ENCODE peak calls at places on chromosome 15, in four cellular contexts. One of them, this sample, is unnamed.

GRCh38 chr15:71329041-71329440 is 213.8 kb downstream of the THSD4 start:
- DNase-seq in HFF-Myc: no peak
- DNase-seq in epithelial cell of esophagus: no peak
- DNase-seq in cardiac fibroblast: no peak
- DNase-seq in this sample: no peak

GRCh38 chr15:39230917-39231285 is 350.0 kb upstream of the THBS1 start:
- DNase-seq in HFF-Myc: no peak
- DNase-seq in epithelial cell of esophagus: no peak
- DNase-seq in cardiac fibroblast: no peak
- DNase-seq in this sample: no peak

GRCh38 chr15:101498731-101499480 is 9.4 kb upstream of the PCSK6 start:
- DNase-seq in HFF-Myc: no peak
- DNase-seq in epithelial cell of esophagus: peak; percentile 40
- DNase-seq in cardiac fibroblast: no peak
- DNase-seq in this sample: no peak

GRCh38 chr15:30065025-30065801 is 17.5 kb upstream of the GOLGA8J start:
- DNase-seq in cardiac fibroblast: peak; percentile 83
- DNase-seq in HFF-Myc: peak; percentile 50
- DNase-seq in epithelial cell of esophagus: peak; percentile 48
- DNase-seq in this sample: peak; percentile 84

GRCh38 chr15:35243758-35244157 is 158.7 kb upstream of the NANOGP8 start:
- DNase-seq in cardiac fibroblast: peak; percentile 33
- DNase-seq in epithelial cell of esophagus: peak; percentile 2
- DNase-seq in HFF-Myc: no peak
- DNase-seq in this sample: no peak

GRCh38 chr15:99503411-99503810 is 62.4 kb upstream of the MEF2A start:
- DNase-seq in HFF-Myc: no peak
- DNase-seq in cardiac fibroblast: no peak
- DNase-seq in epithelial cell of esophagus: no peak
- DNase-seq in this sample: no peak

GRCh38 chr15:28129261-28129848 is 30.2 kb upstream of the OCA2 start:
- DNase-seq in cardiac fibroblast: no peak
- DNase-seq in epithelial cell of esophagus: no peak
- DNase-seq in HFF-Myc: no peak
- DNase-seq in this sample: no peak

GRCh38 chr15:101489633-101490407 is at the start of gene PCSK6:
- DNase-seq in cardiac fibroblast: no peak
- DNase-seq in HFF-Myc: no peak
- DNase-seq in epithelial cell of esophagus: peak; percentile 49
- DNase-seq in this sample: no peak

GRCh38 chr15:34734303-34734702 is 20.5 kb downstream of the GJD2 start:
- DNase-seq in epithelial cell of esophagus: no peak
- DNase-seq in cardiac fibroblast: no peak
- DNase-seq in HFF-Myc: no peak
- DNase-seq in this sample: no peak

GRCh38 chr15:40263036-40263754 is 19.7 kb downstream of the ANKRD63 start:
- DNase-seq in epithelial cell of esophagus: no peak
- DNase-seq in cardiac fibroblast: peak; percentile 64
- DNase-seq in HFF-Myc: peak; percentile 29
- DNase-seq in this sample: no peak

GRCh38 chr15:51121118-51121517 is 26.4 kb upstream of the TNFAIP8L3 start:
- DNase-seq in HFF-Myc: peak; percentile 75
- DNase-seq in cardiac fibroblast: peak; percentile 99
- DNase-seq in epithelial cell of esophagus: peak; percentile 93
- DNase-seq in this sample: peak; percentile 49

GRCh38 chr15:85582719-85583089 is 202.3 kb downstream of the AKAP13 start:
- DNase-seq in cardiac fibroblast: peak; percentile 71
- DNase-seq in epithelial cell of esophagus: no peak
- DNase-seq in HFF-Myc: no peak
- DNase-seq in this sample: no peak

GRCh38 chr15:77118787-77119410 is 48.0 kb upstream of the TSPAN3 start:
- DNase-seq in epithelial cell of esophagus: peak; percentile 70
- DNase-seq in cardiac fibroblast: peak; percentile 86
- DNase-seq in HFF-Myc: peak; percentile 63
- DNase-seq in this sample: no peak

GRCh38 chr15:71807125-71807629 is 3.2 kb upstream of the NR2E3 start:
- DNase-seq in epithelial cell of esophagus: no peak
- DNase-seq in HFF-Myc: no peak
- DNase-seq in cardiac fibroblast: no peak
- DNase-seq in this sample: no peak

GRCh38 chr15:42152196-42152920 is 4.1 kb downstream of the PLA2G4F start:
- DNase-seq in epithelial cell of esophagus: peak; percentile 67
- DNase-seq in HFF-Myc: no peak
- DNase-seq in cardiac fibroblast: no peak
- DNase-seq in this sample: no peak

GRCh38 chr15:85837011-85837433 is 42.3 kb upstream of the KLHL25 start:
- DNase-seq in cardiac fibroblast: peak; percentile 5
- DNase-seq in HFF-Myc: no peak
- DNase-seq in epithelial cell of esophagus: peak; percentile 65
- DNase-seq in this sample: no peak

GRCh38 chr15:41930221-41930866 is 36.5 kb upstream of the SPTBN5 start:
- DNase-seq in epithelial cell of esophagus: peak; percentile 66
- DNase-seq in HFF-Myc: peak; percentile 85
- DNase-seq in cardiac fibroblast: peak; percentile 95
- DNase-seq in this sample: peak; percentile 78

GRCh38 chr15:54556231-54556630 is 578.0 kb downstream of the UNC13C start:
- DNase-seq in cardiac fibroblast: no peak
- DNase-seq in HFF-Myc: no peak
- DNase-seq in epithelial cell of esophagus: no peak
- DNase-seq in this sample: no peak

GRCh38 chr15:65303687-65304392 is 637 bp upstream of the RNU5B-1 start:
- DNase-seq in HFF-Myc: no peak
- DNase-seq in cardiac fibroblast: peak; percentile 67
- DNase-seq in epithelial cell of esophagus: peak; percentile 79
- DNase-seq in this sample: no peak

GRCh38 chr15:92864127-92864814 is 35.9 kb upstream of the CHD2 start:
- DNase-seq in cardiac fibroblast: no peak
- DNase-seq in HFF-Myc: no peak
- DNase-seq in epithelial cell of esophagus: no peak
- DNase-seq in this sample: no peak

GRCh38 chr15:43239732-43240491 is 19.1 kb upstream of the EPB42 start:
- DNase-seq in epithelial cell of esophagus: no peak
- DNase-seq in cardiac fibroblast: peak; percentile 29
- DNase-seq in HFF-Myc: no peak
- DNase-seq in this sample: no peak

GRCh38 chr15:82158811-82159210 is 103.7 kb downstream of the EFL1 start:
- DNase-seq in HFF-Myc: no peak
- DNase-seq in cardiac fibroblast: no peak
- DNase-seq in epithelial cell of esophagus: no peak
- DNase-seq in this sample: no peak

GRCh38 chr15:43550527-43551363 is 33.3 kb downstream of the MAP1A start:
- DNase-seq in HFF-Myc: no peak
- DNase-seq in cardiac fibroblast: peak; percentile 64
- DNase-seq in epithelial cell of esophagus: no peak
- DNase-seq in this sample: peak; percentile 24

GRCh38 chr15:94620632-94621031 is 389.3 kb downstream of the MCTP2 start:
- DNase-seq in HFF-Myc: no peak
- DNase-seq in cardiac fibroblast: no peak
- DNase-seq in epithelial cell of esophagus: peak; percentile 30
- DNase-seq in this sample: no peak

GRCh38 chr15:68542771-68543544 is 35.8 kb upstream of the CORO2B start:
- DNase-seq in HFF-Myc: no peak
- DNase-seq in cardiac fibroblast: peak; percentile 91
- DNase-seq in epithelial cell of esophagus: peak; percentile 28
- DNase-seq in this sample: peak; percentile 86

GRCh38 chr15:69963375-69963774 is 134.3 kb downstream of the TLE3 start:
- DNase-seq in epithelial cell of esophagus: no peak
- DNase-seq in HFF-Myc: no peak
- DNase-seq in cardiac fibroblast: no peak
- DNase-seq in this sample: no peak

GRCh38 chr15:40843183-40843884 is 514 bp upstream of the SPINT1 start:
- DNase-seq in cardiac fibroblast: no peak
- DNase-seq in epithelial cell of esophagus: no peak
- DNase-seq in HFF-Myc: no peak
- DNase-seq in this sample: no peak

GRCh38 chr15:59590027-59590426 is 21.6 kb upstream of the GCNT3 start:
- DNase-seq in cardiac fibroblast: no peak
- DNase-seq in HFF-Myc: no peak
- DNase-seq in epithelial cell of esophagus: no peak
- DNase-seq in this sample: no peak

GRCh38 chr15:48334260-48334659 is 3.0 kb downstream of the DUT start:
- DNase-seq in cardiac fibroblast: no peak
- DNase-seq in HFF-Myc: no peak
- DNase-seq in epithelial cell of esophagus: peak; percentile 13
- DNase-seq in this sample: no peak

GRCh38 chr15:57259511-57260143 is 116.7 kb upstream of the CGNL1 start:
- DNase-seq in epithelial cell of esophagus: no peak
- DNase-seq in cardiac fibroblast: no peak
- DNase-seq in HFF-Myc: no peak
- DNase-seq in this sample: no peak

GRCh38 chr15:35195649-35196048 is 110.6 kb upstream of the NANOGP8 start:
- DNase-seq in cardiac fibroblast: no peak
- DNase-seq in HFF-Myc: no peak
- DNase-seq in epithelial cell of esophagus: no peak
- DNase-seq in this sample: no peak

GRCh38 chr15:48494646-48495045 is 150.9 kb downstream of the FBN1 start:
- DNase-seq in HFF-Myc: no peak
- DNase-seq in epithelial cell of esophagus: no peak
- DNase-seq in cardiac fibroblast: peak; percentile 49
- DNase-seq in this sample: no peak

GRCh38 chr15:69508659-69509058 is 56.0 kb downstream of the RPLP1 start:
- DNase-seq in epithelial cell of esophagus: no peak
- DNase-seq in HFF-Myc: no peak
- DNase-seq in cardiac fibroblast: no peak
- DNase-seq in this sample: no peak

DNA sequence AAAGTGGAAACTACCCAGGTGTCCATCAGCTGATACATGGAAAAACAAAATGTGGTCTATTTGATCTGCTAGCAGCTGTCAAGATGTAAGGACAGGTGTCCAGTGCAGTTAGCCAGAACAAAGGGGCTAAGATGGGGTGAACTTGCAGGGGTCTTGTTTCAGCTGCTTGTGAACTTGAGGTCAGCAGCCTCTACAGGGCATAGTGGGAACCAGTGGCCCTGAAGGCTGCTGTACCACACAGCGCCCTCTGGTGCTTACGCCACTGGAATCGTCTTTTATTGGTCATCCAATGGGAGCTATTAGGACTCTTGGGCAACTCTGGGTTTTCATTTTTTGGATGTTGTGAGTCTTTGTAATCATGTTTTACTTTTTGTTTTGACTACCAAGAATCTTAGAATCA is 62.2 kb upstream of the CTSH start:
- DNase-seq in epithelial cell of esophagus: peak; percentile 47
- DNase-seq in HFF-Myc: no peak
- DNase-seq in cardiac fibroblast: peak; percentile 55
- DNase-seq in this sample: no peak
- TF ChIP-seq CTCF in epithelial cell of esophagus: peak; percentile 57
- TF ChIP-seq CTCF in HFF-Myc: peak; percentile 59
- TF ChIP-seq CTCF in cardiac fibroblast: peak; percentile 41
- TF ChIP-seq CTCF in this sample: peak; percentile 37

DNA sequence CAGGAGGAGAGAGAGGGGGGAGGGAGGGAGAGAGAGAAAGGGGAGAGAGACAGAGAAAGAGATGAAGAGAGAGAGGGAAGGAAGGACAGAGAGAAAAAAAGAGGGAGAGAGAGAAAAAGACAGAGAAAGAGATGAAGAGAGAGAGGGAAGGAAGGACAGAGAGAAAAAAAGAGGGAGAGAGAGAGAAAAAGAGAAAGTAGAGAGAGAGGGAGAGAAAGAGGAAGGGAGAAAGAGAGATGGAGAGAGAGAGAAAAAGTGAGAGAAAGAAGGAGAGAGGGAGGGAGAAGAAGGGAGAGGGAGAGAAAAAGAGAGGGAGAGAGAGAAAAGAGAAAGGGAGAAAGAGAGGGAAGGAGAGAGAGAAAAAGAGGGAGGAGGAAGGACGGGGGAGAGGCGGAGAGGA is 204.2 kb downstream of the SV2B start:
- DNase-seq in cardiac fibroblast: no peak
- DNase-seq in HFF-Myc: no peak
- DNase-seq in epithelial cell of esophagus: no peak
- DNase-seq in this sample: no peak
- TF ChIP-seq CTCF in cardiac fibroblast: no peak
- TF ChIP-seq CTCF in HFF-Myc: no peak
- TF ChIP-seq CTCF in epithelial cell of esophagus: no peak
- TF ChIP-seq CTCF in this sample: no peak

GRCh38 chr15:36558921-36559320 is 20.5 kb upstream of the CDIN1 start:
- DNase-seq in HFF-Myc: no peak
- DNase-seq in cardiac fibroblast: no peak
- DNase-seq in epithelial cell of esophagus: no peak
- DNase-seq in this sample: no peak
- TF ChIP-seq CTCF in HFF-Myc: no peak
- TF ChIP-seq CTCF in cardiac fibroblast: no peak
- TF ChIP-seq CTCF in epithelial cell of esophagus: no peak
- TF ChIP-seq CTCF in this sample: no peak

DNA sequence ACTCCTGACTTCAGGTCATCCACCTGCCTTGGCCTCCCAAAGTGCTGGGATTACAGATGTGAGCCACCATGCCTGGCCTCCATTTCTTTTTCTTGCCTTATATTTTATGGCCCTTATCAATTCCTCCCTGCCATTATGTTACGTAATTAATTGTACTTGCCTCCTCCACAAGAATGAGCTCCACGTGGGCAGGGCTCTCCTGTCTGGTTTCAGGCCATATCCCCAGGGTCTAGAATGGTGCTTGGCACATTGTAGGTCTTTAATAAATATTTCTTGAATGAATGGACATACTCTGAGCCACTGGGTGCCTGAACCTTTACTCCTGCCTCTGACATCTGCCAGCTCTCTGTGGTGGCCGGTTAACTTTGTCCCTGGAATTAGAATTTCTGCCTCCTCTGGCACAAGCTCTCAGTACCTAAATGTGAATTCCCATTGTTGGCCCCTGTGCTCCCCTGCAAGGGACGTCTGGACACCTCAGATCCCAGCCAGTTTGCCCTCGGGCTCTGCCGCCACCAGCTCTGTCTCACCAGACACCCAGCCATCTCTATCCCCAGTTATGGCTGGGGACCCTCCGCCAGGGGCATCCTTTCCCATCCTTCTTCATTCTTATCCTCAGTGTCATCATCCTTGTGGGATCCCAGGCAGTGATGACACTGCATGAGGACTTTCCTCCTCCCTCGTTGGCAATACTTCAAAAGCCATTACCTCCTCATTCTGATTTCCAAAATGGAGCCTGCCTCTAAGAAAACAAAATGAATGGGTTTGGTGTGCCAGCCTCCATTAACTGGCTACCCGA is 165.6 kb upstream of the SMAD3 start:
- DNase-seq in epithelial cell of esophagus: no peak
- DNase-seq in cardiac fibroblast: peak; percentile 58
- DNase-seq in HFF-Myc: no peak
- DNase-seq in this sample: no peak
- TF ChIP-seq CTCF in epithelial cell of esophagus: no peak
- TF ChIP-seq CTCF in cardiac fibroblast: no peak
- TF ChIP-seq CTCF in HFF-Myc: no peak
- TF ChIP-seq CTCF in this sample: peak; percentile 25

DNA sequence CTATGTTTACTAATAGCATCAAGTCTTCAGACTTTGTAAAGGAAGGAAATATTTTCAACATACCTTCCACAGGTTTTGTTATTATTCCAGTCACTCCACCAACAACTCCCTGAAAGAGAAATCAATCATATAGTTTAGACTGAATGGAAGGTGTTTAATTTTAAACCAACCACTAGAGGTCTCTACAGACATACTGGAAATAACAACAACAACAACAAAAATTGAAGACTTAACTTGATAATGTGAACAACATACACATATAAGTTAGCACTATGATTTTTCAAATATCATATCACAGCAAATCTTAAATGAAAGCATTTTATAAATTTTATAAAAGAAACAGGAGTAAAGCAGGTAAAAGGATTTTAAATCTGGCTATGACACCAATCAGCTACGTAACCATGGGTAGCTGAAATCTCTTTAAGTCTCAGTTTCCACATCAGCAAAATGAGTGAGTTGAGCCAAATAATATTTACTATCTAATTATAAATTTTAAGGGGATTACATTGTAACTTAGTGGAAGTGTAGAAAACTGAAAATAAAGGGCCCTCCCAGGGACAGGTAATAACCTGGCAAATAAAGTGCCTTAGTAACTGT is 188.2 kb downstream of the VPS13C start:
- DNase-seq in HFF-Myc: peak; percentile 2
- DNase-seq in epithelial cell of esophagus: peak; percentile 32
- DNase-seq in cardiac fibroblast: peak; percentile 58
- DNase-seq in this sample: no peak
- TF ChIP-seq CTCF in HFF-Myc: peak; percentile 12
- TF ChIP-seq CTCF in epithelial cell of esophagus: peak; percentile 32
- TF ChIP-seq CTCF in cardiac fibroblast: peak; percentile 44
- TF ChIP-seq CTCF in this sample: peak; percentile 28

This sample was measured in AG04449.